ENCODE peak calls at places on chromosomes 12 and 14, in six cellular contexts. F is endothelial cell, H is HFFc6, W is cardiac muscle cell, M is osteocyte, K is K562. B is an unnamed sample.

GRCh38 chr12:54006700-54007220 is 2.0 kb upstream of the HOXC8 start:
- DNase-seq in F (no peak), H (no peak), W (no peak), M (no peak), K (no peak), B (no peak)

GRCh38 chr14:66425402-66425801 is 60.8 kb upstream of the CCDC196 start:
- DNase-seq in F (no peak), H (no peak), W (no peak), M (no peak), K (no peak), B (no peak)

GRCh38 chr12:53504004-53504920 is 3.0 kb downstream of the NPFF start:
- DNase-seq in F (no peak), H (no peak), W (no peak), M (no peak), K (no peak), B (no peak)

GRCh38 chr12:81819991-81820633 is 61.0 kb upstream of the PPFIA2 start:
- DNase-seq in F (no peak), H (no peak), W (no peak), M (no peak), K (no peak), B (no peak)

GRCh38 chr14:31835049-31835448 is 242.1 kb upstream of the ARHGAP5 start:
- DNase-seq in F (no peak), H (no peak), W (no peak), M (no peak), K (no peak), B (no peak)

GRCh38 chr14:67999693-68000384 is 180.3 kb downstream of the RAD51B start:
- DNase-seq in F (no peak), H (peak; percentile 81), W (no peak), M (no peak), K (no peak), B (no peak)

GRCh38 chr12:64781374-64782029 is 22.3 kb upstream of the GNS start:
- DNase-seq in F (no peak), H (no peak), W (no peak), M (no peak), K (no peak), B (peak; percentile 5)

GRCh38 chr14:37595809-37596595 is 573 bp downstream of the TTC6 start:
- DNase-seq in F (peak; percentile 17), H (no peak), W (no peak), M (no peak), K (peak; percentile 79), B (peak; percentile 88)

GRCh38 chr14:33465952-33466700 is 484.7 kb downstream of the EGLN3 start:
- DNase-seq in F (no peak), H (no peak), W (no peak), M (no peak), K (no peak), B (no peak)

GRCh38 chr14:60485600-60486251 is at the start of gene C14orf39:
- DNase-seq in F (peak; percentile 85), H (no peak), W (peak; percentile 85), M (no peak), K (peak; percentile 80), B (peak; percentile 39)

GRCh38 chr12:49109631-49110172 is 945 bp downstream of the LMBR1L start:
- DNase-seq in F (no peak), H (no peak), W (no peak), M (no peak), K (no peak), B (no peak)

GRCh38 chr14:64671591-64671990 is 32.6 kb upstream of the PLEKHG3 start:
- DNase-seq in F (no peak), H (peak; percentile 61), W (peak; percentile 67), M (no peak), K (peak; percentile 49), B (no peak)

GRCh38 chr12:5856692-5857091 is 88.4 kb downstream of the ANO2 start:
- DNase-seq in F (no peak), H (no peak), W (no peak), M (no peak), K (no peak), B (no peak)

GRCh38 chr12:19239616-19240234 is 110.2 kb downstream of the PLEKHA5 start:
- DNase-seq in F (no peak), H (no peak), W (no peak), M (no peak), K (no peak), B (no peak)

GRCh38 chr12:3168775-3169221 is 91.6 kb downstream of the TSPAN9 start:
- DNase-seq in F (no peak), H (peak; percentile 94), W (no peak), M (no peak), K (peak; percentile 11), B (peak; percentile 81)

GRCh38 chr12:122399592-122400373 is 22.7 kb downstream of the CLIP1 start:
- DNase-seq in F (peak; percentile 41), H (peak; percentile 80), W (peak; percentile 86), M (no peak), K (peak; percentile 87), B (peak; percentile 69)

GRCh38 chr14:58731465-58732330 is 93.9 kb downstream of the DACT1 start:
- DNase-seq in F (no peak), H (peak; percentile 99), W (no peak), M (no peak), K (no peak), B (no peak)

GRCh38 chr12:22312336-22312735 is 22.2 kb downstream of the ST8SIA1 start:
- DNase-seq in F (no peak), H (no peak), W (no peak), M (no peak), K (no peak), B (no peak)

GRCh38 chr14:90421001-90421580 is 24.3 kb downstream of the CALM1 start:
- DNase-seq in F (no peak), H (no peak), W (no peak), M (no peak), K (no peak), B (no peak)

GRCh38 chr12:1644113-1644512 is 15.1 kb downstream of the WNT5B start:
- DNase-seq in F (no peak), H (no peak), W (no peak), M (no peak), K (no peak), B (no peak)

GRCh38 chr12:124883263-124883876 is 19.7 kb upstream of the SCARB1 start:
- DNase-seq in F (no peak), H (no peak), W (no peak), M (no peak), K (no peak), B (no peak)

GRCh38 chr12:53218551-53219114 is 11.6 kb upstream of the ITGB7 start:
- DNase-seq in F (no peak), H (no peak), W (no peak), M (no peak), K (no peak), B (no peak)

GRCh38 chr14:81855007-81855406 is 321.4 kb upstream of the SEL1L start:
- DNase-seq in F (no peak), H (no peak), W (no peak), M (no peak), K (no peak), B (no peak)

DNA sequence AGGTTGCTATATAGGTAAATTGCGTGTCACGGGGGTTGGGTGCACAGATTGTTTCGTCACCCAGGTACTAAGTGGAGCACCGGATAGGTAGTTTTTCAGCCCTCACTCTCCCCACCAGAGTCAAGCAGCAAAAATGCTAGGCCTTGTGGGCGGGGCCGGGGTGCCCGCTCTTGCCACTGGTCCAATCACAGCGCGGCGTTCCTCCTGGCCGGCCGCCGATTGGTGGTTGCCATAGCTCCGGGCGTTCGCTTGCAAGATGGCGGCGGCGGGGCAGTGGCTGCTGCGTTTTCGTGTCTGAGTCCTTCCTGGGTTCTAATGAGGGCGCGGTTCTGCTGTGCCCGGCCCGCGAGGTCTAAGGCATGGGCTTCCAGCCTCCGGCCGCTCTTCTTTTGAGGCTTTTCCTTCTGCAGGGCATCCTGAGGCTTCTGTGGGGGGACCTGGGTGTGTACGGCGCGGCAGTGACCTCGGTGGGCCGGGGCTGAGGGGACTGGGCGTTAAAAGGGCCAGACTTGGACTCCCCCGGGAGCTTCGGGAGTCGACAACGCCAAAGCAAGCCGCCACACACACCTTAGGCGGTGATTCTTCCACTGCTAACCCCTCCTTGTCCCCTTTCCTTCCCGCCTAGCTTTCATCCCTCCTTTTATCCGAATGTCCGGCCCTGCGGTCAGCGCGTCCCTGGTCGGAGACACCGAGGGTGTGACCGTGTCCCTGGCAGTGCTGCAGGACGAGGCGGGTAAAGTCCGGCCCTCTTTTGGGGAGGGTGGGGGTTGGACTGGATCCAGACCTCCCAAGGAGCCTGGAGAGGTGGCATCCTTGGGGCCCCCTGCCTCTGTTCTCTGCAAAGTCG is at the start of gene TCTN2:
- DNase-seq in F (peak; percentile 94), H (peak; percentile 91), W (peak; percentile 96), M (peak; percentile 98), K (peak; percentile 100), B (peak; percentile 97)
- TF ChIP-seq CTCF in F (no peak), H (no peak), W (no peak), M (no peak), K (no peak), B (no peak)

GRCh38 chr12:119328111-119328510 is 6.4 kb upstream of the CCDC60 start:
- DNase-seq in F (peak; percentile 36), H (no peak), W (peak; percentile 46), M (no peak), K (peak; percentile 44), B (peak; percentile 3)
- TF ChIP-seq CTCF in F (peak; percentile 54), H (no peak), W (no peak), M (no peak), K (peak; percentile 62), B (no peak)

DNA sequence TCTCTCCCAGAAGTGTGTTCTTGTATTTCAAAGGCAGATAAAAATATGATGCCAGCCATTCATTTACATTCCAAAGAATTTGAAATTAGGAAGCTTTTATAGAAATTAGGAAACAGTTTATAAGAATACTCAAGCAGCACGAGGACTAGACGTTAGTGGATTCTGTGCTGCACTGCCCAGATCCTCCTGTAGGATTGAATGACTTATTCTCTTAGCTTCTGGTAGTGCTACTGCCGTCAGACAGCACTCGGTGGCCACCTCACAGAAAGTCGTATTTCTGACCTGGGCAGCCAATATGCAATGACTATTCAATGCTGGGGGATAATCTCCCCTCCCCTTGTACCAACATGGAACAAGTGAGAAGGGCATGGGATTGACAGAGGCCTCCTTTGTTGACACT is 326.4 kb downstream of the RPL10L start:
- DNase-seq in F (no peak), H (no peak), W (no peak), M (no peak), K (no peak), B (no peak)
- TF ChIP-seq CTCF in F (no peak), H (no peak), W (no peak), M (no peak), K (no peak), B (no peak)

GRCh38 chr12:130063866-130064265 is 98.4 kb upstream of the FZD10 start:
- DNase-seq in F (no peak), H (no peak), W (no peak), M (no peak), K (no peak), B (no peak)

GRCh38 chr12:130066742-130067141 is 95.5 kb upstream of the FZD10 start:
- DNase-seq in F (no peak), H (no peak), W (no peak), M (no peak), K (no peak), B (no peak)

GRCh38 chr12:130068741-130069140 is 93.5 kb upstream of the FZD10 start:
- DNase-seq in F (no peak), H (no peak), W (no peak), M (no peak), K (no peak), B (no peak)

GRCh38 chr12:130070017-130070653 is 92.1 kb upstream of the FZD10 start:
- DNase-seq in F (no peak), H (no peak), W (peak; percentile 26), M (no peak), K (peak; percentile 75), B (no peak)

DNA sequence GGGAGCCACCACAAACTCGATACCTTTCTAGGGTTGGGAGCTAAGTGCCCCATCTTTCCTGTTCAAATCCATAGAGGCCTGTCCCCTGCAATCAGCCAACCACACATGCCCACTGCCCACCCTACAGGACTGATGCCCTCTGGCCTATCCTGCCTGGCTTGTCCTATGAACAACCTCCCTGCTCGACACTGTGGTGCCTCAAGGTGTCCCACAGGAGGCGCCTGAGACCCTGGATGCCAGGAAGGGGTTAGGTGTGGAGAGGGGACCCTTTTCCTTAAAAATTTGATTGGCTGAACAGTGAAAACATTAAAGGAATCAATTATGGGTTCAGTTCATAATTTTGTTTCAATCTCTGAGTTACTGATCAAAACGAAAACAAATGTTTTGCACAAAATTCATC is 97.3 kb upstream of the FZD10 start:
- DNase-seq in F (no peak), H (no peak), W (no peak), M (no peak), K (no peak), B (no peak)
- TF ChIP-seq CTCF in F (no peak), H (no peak), W (no peak), M (no peak), K (no peak), B (no peak)

B was measured in activated CD8-positive, alpha-beta T cell treated with anti-CD3 and anti-CD28 coated beads for 36 hours.